ENCODE peak calls at places on chromosomes 4 and X, in seven cellular contexts. O is left lung; M is substantia nigra; B is stimulated activated CD4-positive, alpha-beta T cell treated with anti-CD3 and anti-CD28 coated beads, TNF-alpha, amount 100 ng/mL, for 24 hours; N is stimulated activated CD8-positive, alpha-beta memory T cell treated with anti-CD3 and anti-CD28 coated beads, Interleukin-4, amount 100 ng/mL, for 4 hours; Q is neural crest cell; L is activated CD4-positive, alpha-beta T cell treated with anti-CD3 and anti-CD28 coated beads, Interleukin-2, amount 10 ng/mL, durations not matched to agents 7 days and 5 days. K is an unnamed sample.

GRCh38 chr4:162837679-162838078 is 329.0 kb downstream of the NAF1 start:
- DNase-seq in B (no peak), M (no peak), O (no peak), Q (no peak), N (no peak), L (no peak), K (no peak)

GRCh38 chr4:139555705-139556070 is 331 bp downstream of the SETD7 start:
- DNase-seq in M (peak; percentile 74), N (no peak), O (no peak), Q (peak; percentile 42), L (no peak), B (no peak), K (no peak)

GRCh38 chr4:133910165-133910564 is 291.4 kb downstream of the PABPC4L start:
- DNase-seq in Q (no peak), M (no peak), O (no peak), N (no peak), B (no peak), L (no peak), K (no peak)

GRCh38 chrX:134936542-134936941 is 54.2 kb upstream of the SMIM10 start:
- DNase-seq in N (no peak), L (no peak), Q (no peak), M (no peak), B (no peak), O (no peak), K (no peak)

GRCh38 chr4:159600102-159600501 is 497.2 kb downstream of the RAPGEF2 start:
- DNase-seq in Q (no peak), N (no peak), B (no peak), L (no peak), O (no peak), M (no peak), K (no peak)

GRCh38 chrX:134626434-134626833 is 31.8 kb downstream of the PLAC1 start:
- DNase-seq in M (no peak), Q (no peak), L (no peak), N (no peak), O (no peak), B (no peak), K (no peak)

GRCh38 chr4:1489639-1489995 is 83.4 kb upstream of the NKX1-1 start:
- DNase-seq in O (peak; percentile 61), Q (no peak), B (no peak), N (no peak), M (no peak), L (no peak), K (no peak)

GRCh38 chr4:176238157-176238608 is 30.8 kb downstream of the ASB5 start:
- DNase-seq in L (no peak), B (no peak), O (no peak), Q (no peak), M (no peak), N (no peak), K (no peak)

GRCh38 chrX:154043003-154043402 is 23.3 kb upstream of the IRAK1 start:
- DNase-seq in O (no peak), N (no peak), Q (no peak), L (no peak), B (no peak), M (no peak), K (no peak)

GRCh38 chr4:153151535-153152452 is 52.4 kb upstream of the TRIM2 start:
- DNase-seq in B (no peak), Q (peak; percentile 81), N (no peak), O (peak; percentile 91), M (peak; percentile 84), L (no peak), K (no peak)

GRCh38 chrX:40237745-40238178 is 140.0 kb upstream of the BCOR start:
- DNase-seq in N (no peak), B (no peak), L (no peak), Q (no peak), O (no peak), M (no peak), K (no peak)

GRCh38 chrX:68947882-68948605 is 119.2 kb downstream of the EFNB1 start:
- DNase-seq in B (no peak), N (no peak), O (no peak), Q (no peak), L (no peak), M (no peak), K (no peak)

GRCh38 chr4:112857461-112857860 is 192.0 kb upstream of the ANK2 start:
- DNase-seq in O (no peak), Q (no peak), M (no peak), L (no peak), N (no peak), B (no peak), K (no peak)

GRCh38 chr4:185244763-185245162 is 35.4 kb downstream of the SNX25 start:
- DNase-seq in B (no peak), Q (no peak), L (no peak), M (no peak), N (no peak), O (no peak), K (no peak)

GRCh38 chr4:114599231-114600065 is 841 bp downstream of the UGT8 start:
- DNase-seq in Q (peak; percentile 27), O (peak; percentile 74), B (no peak), M (peak; percentile 46), L (no peak), N (no peak), K (no peak)

GRCh38 chr4:27398911-27399310 is 538.3 kb downstream of the STIM2 start:
- DNase-seq in N (no peak), M (no peak), B (no peak), O (no peak), Q (no peak), L (no peak), K (no peak)

GRCh38 chr4:53601251-53601764 is 10.0 kb upstream of the LNX1 start:
- DNase-seq in L (no peak), O (no peak), B (no peak), N (no peak), M (no peak), Q (peak; percentile 9), K (peak; percentile 22)

GRCh38 chrX:149962859-149963757 is 24.8 kb upstream of the EOLA2 start:
- DNase-seq in B (no peak), M (peak; percentile 40), N (no peak), O (no peak), Q (peak; percentile 26), L (peak; percentile 33), K (peak; percentile 21)

GRCh38 chrX:123340691-123341090 is 156.6 kb downstream of the GRIA3 start:
- DNase-seq in L (no peak), Q (no peak), O (no peak), B (no peak), N (no peak), M (no peak), K (no peak)

GRCh38 chr4:16865897-16866283 is 32.6 kb downstream of the LDB2 start:
- DNase-seq in M (no peak), Q (no peak), O (no peak), L (no peak), B (no peak), N (no peak), K (no peak)

GRCh38 chr4:11817088-11817487 is 388.4 kb upstream of the HS3ST1 start:
- DNase-seq in B (no peak), Q (no peak), O (no peak), L (no peak), M (no peak), N (no peak), K (no peak)

K was measured in Jurkat, Clone E6-1.